ENCODE peak calls at places on chromosome 20, in six cellular contexts. P is progenitor cell of endocrine pancreas; I is stimulated activated CD4-positive, alpha-beta T cell treated with anti-CD3 and anti-CD28 coated beads, Interleukin-2, amount 100 ng/mL, for 48 hours; O is substantia nigra; G is nephron progenitor cell; A is endodermal cell. S is an unnamed sample.

GRCh38 chr20:44109951-44110361 is 77.0 kb downstream of the JPH2 start:
- DNase-seq in P (no peak), I (no peak), O (no peak), G (no peak), A (peak), S (no peak)

GRCh38 chr20:34965051-34965450 is 9.4 kb downstream of the MYH7B start:
- DNase-seq in P (no peak), I (no peak), O (no peak), G (no peak), A (no peak), S (no peak)

GRCh38 chr20:7748624-7749023 is 191.6 kb downstream of the HAO1 start:
- DNase-seq in P (no peak), I (no peak), O (no peak), G (no peak), A (no peak), S (no peak)

GRCh38 chr20:38260378-38261053 is at the start of gene KIAA1755:
- DNase-seq in P (no peak), I (no peak), O (peak), G (peak), A (peak), S (peak)

GRCh38 chr20:8355453-8355852 is 223.4 kb downstream of the PLCB1 start:
- DNase-seq in P (no peak), I (no peak), O (no peak), G (no peak), A (no peak), S (no peak)

GRCh38 chr20:62924567-62925419 is 1.5 kb downstream of the DIDO1 start:
- DNase-seq in P (no peak), I (no peak), O (no peak), G (no peak), A (peak), S (no peak)

GRCh38 chr20:46774943-46775560 is 65.6 kb downstream of the SLC2A10 start:
- DNase-seq in P (no peak), I (no peak), O (no peak), G (no peak), A (no peak), S (no peak)

GRCh38 chr20:24389686-24390085 is 79.7 kb upstream of the SYNDIG1 start:
- DNase-seq in P (no peak), I (no peak), O (no peak), G (no peak), A (no peak), S (no peak)

GRCh38 chr20:24949756-24950127 is 673 bp downstream of the CST7 start:
- DNase-seq in P (no peak), I (no peak), O (no peak), G (no peak), A (peak), S (no peak)

GRCh38 chr20:62536731-62537401 is 61.1 kb upstream of the GATA5 start:
- DNase-seq in P (no peak), I (no peak), O (no peak), G (no peak), A (no peak), S (no peak)

GRCh38 chr20:47502801-47503239 is 1.1 kb downstream of the NCOA3 start:
- DNase-seq in P (no peak), I (no peak), O (no peak), G (no peak), A (no peak), S (peak)

GRCh38 chr20:41100001-41100480 is 37.3 kb upstream of the PLCG1 start:
- DNase-seq in P (no peak), I (no peak), O (no peak), G (no peak), A (no peak), S (no peak)

GRCh38 chr20:8912731-8913130 is 156.2 kb upstream of the PLCB4 start:
- DNase-seq in P (no peak), I (no peak), O (no peak), G (no peak), A (no peak), S (no peak)

GRCh38 chr20:7155282-7155681 is 387.8 kb downstream of the BMP2 start:
- DNase-seq in P (no peak), I (no peak), O (no peak), G (no peak), A (no peak), S (no peak)

GRCh38 chr20:64083380-64084208 is 604 bp downstream of the LKAAEAR1 start:
- DNase-seq in P (peak), I (peak), O (peak), G (peak), A (peak), S (peak)

GRCh38 chr20:64084209-64085152 is at the start of gene LKAAEAR1:
- DNase-seq in P (no peak), I (no peak), O (no peak), G (no peak), A (peak), S (no peak)

GRCh38 chr20:21670126-21670525 is 35.3 kb upstream of the PAX1 start:
- DNase-seq in P (no peak), I (no peak), O (no peak), G (no peak), A (no peak), S (no peak)

S was measured in neuronal stem cell.